ENCODE peak calls at places on chromosomes 4 and X, in four cellular contexts. G is IMR-90, A is lower leg skin, B is heart left ventricle. W is an unnamed sample.

GRCh38 chrX:104762641-104763040 is 196.6 kb downstream of the IL1RAPL2 start:
- DNase-seq in G (no peak), A (no peak), B (no peak), W (no peak)

GRCh38 chrX:43741843-43742573 is 85.9 kb downstream of the MAOA start:
- DNase-seq in G (no peak), A (peak), B (no peak), W (peak)

GRCh38 chr4:1451752-1452122 is 45.5 kb upstream of the NKX1-1 start:
- DNase-seq in G (no peak), A (no peak), B (no peak), W (no peak)

GRCh38 chr4:120749445-120750151 is 172.9 kb downstream of the PRDM5 start:
- DNase-seq in G (no peak), A (no peak), B (no peak), W (no peak)

GRCh38 chr4:78610546-78611214 is 59.1 kb downstream of the ANXA3 start:
- DNase-seq in G (peak), A (no peak), B (no peak), W (peak)

GRCh38 chrX:71118032-71118984 is at the start of gene MED12:
- DNase-seq in G (peak), A (peak), B (peak), W (peak)

GRCh38 chr4:133148690-133149363 is at the start of gene PCDH10:
- DNase-seq in G (peak), A (peak), B (peak), W (peak)

GRCh38 chr4:130359537-130359936 is 1263.6 kb downstream of the C4orf33 start:
- DNase-seq in G (peak), A (no peak), B (no peak), W (peak)

GRCh38 chr4:7052923-7053715 is 9.9 kb downstream of the TADA2B start:
- DNase-seq in G (no peak), A (no peak), B (peak), W (no peak)

GRCh38 chr4:184648220-184649025 is 824 bp downstream of the CASP3 start:
- DNase-seq in G (peak), A (peak), B (peak), W (peak)

GRCh38 chr4:109973529-109973905 is 60.8 kb downstream of the EGF start:
- DNase-seq in G (no peak), A (no peak), B (no peak), W (no peak)

GRCh38 chr4:108762559-108763225 is at the start of gene ETNPPL:
- DNase-seq in G (no peak), A (no peak), B (peak), W (peak)

GRCh38 chr4:181017038-181017437 is 1226.2 kb upstream of the TENM3 start:
- DNase-seq in G (no peak), A (no peak), B (no peak), W (no peak)

GRCh38 chr4:104901438-104901837 is 245.2 kb upstream of the TET2 start:
- DNase-seq in G (no peak), A (no peak), B (no peak), W (peak)

GRCh38 chr4:128427832-128428366 is 140.3 kb upstream of the PGRMC2 start:
- DNase-seq in G (peak), A (no peak), B (peak), W (peak)

GRCh38 chr4:82687531-82687930 is 111.1 kb downstream of the SCD5 start:
- DNase-seq in G (no peak), A (no peak), B (no peak), W (no peak)

GRCh38 chrX:66902081-66902480 is 263.2 kb upstream of the EDA2R start:
- DNase-seq in G (no peak), A (no peak), B (no peak), W (no peak)

GRCh38 chr4:6639137-6639680 is 1.3 kb upstream of the MRFAP1 start:
- DNase-seq in G (no peak), A (peak), B (no peak), W (no peak)

GRCh38 chrX:43655151-43655676 is 885 bp upstream of the MAOA start:
- DNase-seq in G (peak), A (peak), B (peak), W (peak)

GRCh38 chr4:74283614-74284013 is 24.7 kb upstream of the EPGN start:
- DNase-seq in G (peak), A (no peak), B (no peak), W (peak)

GRCh38 chr4:185840201-185840600 is 28.2 kb upstream of the SORBS2 start:
- DNase-seq in G (peak), A (no peak), B (no peak), W (no peak)

GRCh38 chrX:49059209-49060191 is 701 bp downstream of the CCDC120 start:
- DNase-seq in G (no peak), A (no peak), B (no peak), W (no peak)

GRCh38 chrX:54043696-54044125 is 562 bp downstream of the PHF8 start:
- DNase-seq in G (peak), A (no peak), B (peak), W (peak)

GRCh38 chr4:7381221-7381889 is 53.4 kb downstream of the PSAPL1 start:
- DNase-seq in G (no peak), A (peak), B (peak), W (no peak)

GRCh38 chr4:110310795-110311194 is 112.4 kb upstream of the ELOVL6 start:
- DNase-seq in G (no peak), A (no peak), B (no peak), W (no peak)

GRCh38 chr4:185276036-185276435 is 66.6 kb downstream of the SNX25 start:
- DNase-seq in G (peak), A (no peak), B (no peak), W (peak)

GRCh38 chr4:152240232-152240631 is 295.7 kb downstream of the FBXW7 start:
- DNase-seq in G (no peak), A (no peak), B (no peak), W (no peak)

GRCh38 chr4:152236519-152237056 is 299.3 kb downstream of the FBXW7 start:
- DNase-seq in G (no peak), A (no peak), B (no peak), W (no peak)

GRCh38 chr4:152234571-152234970 is 301.3 kb downstream of the FBXW7 start:
- DNase-seq in G (no peak), A (no peak), B (no peak), W (no peak)

GRCh38 chr4:152239216-152239615 is 296.7 kb downstream of the FBXW7 start:
- DNase-seq in G (no peak), A (no peak), B (no peak), W (no peak)

GRCh38 chr4:152235718-152236117 is 300.2 kb downstream of the FBXW7 start:
- DNase-seq in G (no peak), A (no peak), B (no peak), W (no peak)
- TF ChIP-seq CTCF in G (no peak), A (no peak), B (no peak), W (no peak)

GRCh38 chr4:153683763-153684181 is 308 bp upstream of the TLR2 start:
- DNase-seq in G (no peak), A (no peak), B (no peak), W (no peak)
- H3K4me3 ChIP-seq in G (peak), A (peak), B (peak), W (peak)

DNA sequence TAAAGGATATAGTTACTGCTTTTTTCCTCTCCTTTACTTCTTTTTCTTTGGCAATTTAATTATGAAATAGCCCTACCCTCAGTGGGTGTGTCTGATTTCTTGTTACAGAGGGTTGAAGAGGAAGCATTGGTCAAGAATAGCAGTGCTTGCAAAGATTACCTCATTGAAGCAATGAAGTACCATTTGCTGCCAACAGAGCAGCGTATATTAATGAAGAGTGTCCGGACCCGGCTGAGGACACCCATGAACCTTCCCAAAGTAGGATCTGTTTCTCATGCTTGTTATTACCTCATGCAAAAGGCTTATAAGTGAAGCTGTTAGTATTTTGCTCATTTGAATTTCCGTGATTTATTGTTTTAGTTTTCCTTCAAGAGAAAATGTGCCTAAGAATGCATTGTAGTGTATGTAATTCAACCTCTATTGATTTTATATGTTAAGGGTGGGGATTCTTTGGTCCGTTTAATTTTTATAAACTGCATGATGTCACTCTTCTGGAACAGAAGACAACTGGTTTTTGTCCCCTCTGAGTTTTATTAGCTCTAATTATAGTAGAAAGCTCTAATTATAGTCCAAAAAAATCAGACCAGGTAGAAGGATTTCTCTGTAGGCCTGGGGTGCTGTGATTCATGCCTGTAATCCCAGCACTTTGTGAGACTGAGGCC is 27.9 kb upstream of the MSMO1 start:
- DNase-seq in G (no peak), A (no peak), B (no peak), W (no peak)
- TF ChIP-seq CTCF in G (no peak), A (no peak), B (no peak), W (no peak)

GRCh38 chr4:87009095-87009648 is 74.4 kb downstream of the AFF1 start:
- DNase-seq in G (no peak), A (no peak), B (no peak), W (no peak)
- H3K4me3 ChIP-seq in G (no peak), A (no peak), B (peak), W (peak)

DNA sequence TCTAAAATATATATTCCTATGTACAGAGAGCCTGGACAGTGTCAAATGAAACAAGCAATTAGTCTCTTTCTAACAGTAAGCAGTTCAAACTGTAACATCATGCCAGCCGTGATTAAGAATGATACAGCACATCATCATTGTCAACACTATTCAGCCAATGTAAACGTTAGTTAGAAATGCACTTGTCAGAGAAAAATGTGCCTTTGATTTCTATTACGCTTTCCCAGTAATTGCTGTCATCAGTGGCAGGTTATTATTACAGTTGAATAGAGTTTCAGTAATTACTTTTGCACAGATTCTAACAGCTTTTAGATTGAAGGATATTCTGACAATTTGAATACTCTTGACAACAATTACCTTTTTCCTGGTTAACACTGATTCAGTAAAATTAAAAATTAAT is 1007.1 kb downstream of the SH3BGRL start:
- DNase-seq in G (no peak), A (no peak), B (no peak), W (no peak)
- TF ChIP-seq CTCF in G (no peak), A (no peak), B (no peak), W (no peak)

DNA sequence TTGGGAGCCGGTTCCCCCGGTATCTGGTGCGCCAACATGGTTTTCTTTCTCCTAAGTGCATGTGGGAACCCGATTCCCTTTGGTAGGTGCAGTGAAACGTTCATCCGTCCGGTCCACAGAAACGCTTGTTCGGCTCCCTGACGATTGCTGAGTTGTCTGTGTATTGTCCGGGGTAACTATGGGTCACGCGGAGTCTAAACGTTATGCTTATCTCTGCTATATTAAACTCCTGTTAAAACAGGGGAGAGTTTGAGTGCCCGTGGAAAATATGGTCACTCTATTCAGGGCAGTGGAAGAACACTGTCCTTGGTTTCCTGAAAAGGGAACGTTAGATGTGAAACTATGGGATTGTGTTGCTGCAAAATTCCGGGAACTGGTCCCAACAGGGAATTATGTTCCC is 32.4 kb upstream of the MGST2 start:
- DNase-seq in G (no peak), A (no peak), B (peak), W (no peak)
- H3K4me3 ChIP-seq in G (no peak), A (no peak), B (peak), W (no peak)

DNA sequence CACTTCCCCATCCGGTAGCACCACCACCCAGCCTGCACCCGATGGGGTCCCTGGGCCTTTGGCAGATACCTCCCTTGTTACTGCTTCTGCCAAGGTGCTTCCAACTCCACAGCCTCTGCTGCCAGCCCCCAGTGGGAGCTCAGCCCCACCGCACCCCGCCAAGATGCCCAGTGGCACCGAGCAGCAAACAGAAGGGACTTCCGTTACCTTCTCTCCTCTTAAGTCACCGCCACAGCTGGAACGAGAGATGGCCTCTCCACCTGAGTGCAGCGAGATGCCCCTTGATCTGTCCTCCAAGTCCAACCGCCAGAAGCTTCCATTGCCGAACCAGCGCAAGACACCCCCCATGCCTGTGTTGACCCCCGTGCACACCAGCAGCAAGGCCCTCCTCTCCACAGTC is 31.9 kb downstream of the BCORL1 start:
- DNase-seq in G (no peak), A (no peak), B (no peak), W (no peak)
- TF ChIP-seq CTCF in G (no peak), A (no peak), B (no peak), W (no peak)

GRCh38 chrX:106802063-106802387 is 448 bp upstream of the TBC1D8B start:
- DNase-seq in G (no peak), A (no peak), B (no peak), W (peak)

DNA sequence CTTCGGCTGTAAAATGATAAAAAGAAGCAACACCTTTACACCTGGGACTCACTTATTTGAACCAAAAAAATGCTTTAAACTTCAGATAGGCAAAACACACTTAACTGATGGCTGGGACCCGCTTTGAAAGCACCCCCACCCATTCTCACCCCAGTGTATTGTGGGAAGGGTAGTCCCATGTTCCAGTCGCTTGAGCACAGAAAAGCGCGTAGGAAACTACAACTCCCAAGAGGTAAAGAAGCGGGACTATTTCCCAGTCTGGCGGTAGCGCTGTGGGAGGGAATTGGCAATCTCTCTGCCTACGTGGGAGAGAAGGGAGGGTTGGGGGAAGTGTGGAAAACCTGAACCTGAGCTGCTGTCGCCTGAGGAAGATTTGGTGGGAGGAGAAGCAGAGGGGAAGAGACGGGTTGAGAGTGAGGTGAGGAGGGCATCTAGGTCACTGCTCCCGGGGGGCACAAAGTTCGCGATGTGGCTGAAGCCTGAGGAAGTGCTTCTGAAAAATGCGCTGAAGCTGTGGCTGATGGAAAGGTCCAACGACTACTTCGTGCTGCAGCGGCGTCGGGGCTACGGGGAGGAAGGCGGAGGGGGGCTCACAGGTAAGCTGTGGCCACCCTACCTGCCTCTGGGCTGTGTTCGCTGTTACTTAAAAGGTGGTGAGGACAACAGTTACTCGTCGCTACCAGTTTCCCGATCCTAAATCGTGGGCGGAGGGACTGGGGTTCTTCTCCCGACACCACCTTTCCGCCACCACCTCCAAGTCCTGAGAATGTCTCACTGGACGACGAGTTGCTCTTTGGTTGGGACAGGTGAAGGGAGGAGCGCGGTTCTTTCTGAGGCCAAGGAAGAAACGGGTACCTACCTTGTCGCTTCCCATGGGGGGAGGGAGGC is at the start of gene TBC1D8B:
- DNase-seq in G (peak), A (peak), B (peak), W (peak)
- H3K4me3 ChIP-seq in G (peak), A (peak), B (peak), W (peak)

DNA sequence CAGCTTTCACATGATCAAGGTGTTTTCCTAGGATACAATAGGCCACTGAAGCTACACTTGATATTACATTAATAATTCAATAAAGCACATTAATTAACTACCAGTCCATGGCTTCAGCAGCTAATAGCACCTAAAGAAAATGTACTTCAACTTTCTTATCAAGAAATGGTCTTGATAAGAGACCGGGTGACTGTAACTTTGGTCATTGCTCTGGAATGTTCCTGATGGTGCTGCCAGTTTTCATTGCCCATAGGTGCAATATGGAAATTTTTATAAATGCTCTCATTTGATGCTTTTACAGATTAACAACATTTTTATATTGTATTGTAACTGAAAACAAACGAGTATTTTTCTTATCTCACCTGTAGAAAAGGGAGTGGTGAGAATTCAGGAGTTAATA is 165.4 kb downstream of the SHROOM3 start:
- DNase-seq in G (no peak), A (no peak), B (no peak), W (peak)
- TF ChIP-seq CTCF in G (no peak), A (no peak), B (no peak), W (no peak)

W was measured in fibroblast of pulmonary artery.